ENCODE peak calls at places on chromosome 6, in six cellular contexts. One of them, this sample, is unnamed. For H3K27me3, the result is how much of the 10 kb centered on the place peaks cover.

GRCh38 chr6:14130431-14131075 is 13.0 kb downstream of the CD83 start:
- DNase-seq in heart left ventricle: no peak
- DNase-seq in heart right ventricle: no peak
- DNase-seq in adrenal gland: peak
- DNase-seq in IMR-90: peak
- DNase-seq in brain microvascular endothelial cell: no peak
- DNase-seq in this sample: no peak

GRCh38 chr6:34851361-34851760 is 36.5 kb downstream of the TAF11 start:
- DNase-seq in heart left ventricle: no peak
- DNase-seq in heart right ventricle: no peak
- DNase-seq in adrenal gland: no peak
- DNase-seq in IMR-90: no peak
- DNase-seq in brain microvascular endothelial cell: no peak
- DNase-seq in this sample: no peak

GRCh38 chr6:131348572-131348971 is 213.3 kb downstream of the AKAP7 start:
- DNase-seq in heart left ventricle: no peak
- DNase-seq in heart right ventricle: no peak
- DNase-seq in adrenal gland: no peak
- DNase-seq in IMR-90: no peak
- DNase-seq in brain microvascular endothelial cell: no peak
- DNase-seq in this sample: no peak

GRCh38 chr6:43276180-43277082 is 21.6 kb upstream of the SLC22A7 start:
- DNase-seq in heart left ventricle: no peak
- DNase-seq in heart right ventricle: no peak
- DNase-seq in adrenal gland: no peak
- DNase-seq in IMR-90: no peak
- DNase-seq in brain microvascular endothelial cell: no peak
- DNase-seq in this sample: no peak

GRCh38 chr6:151436814-151437213 is 15.1 kb downstream of the RMND1 start:
- DNase-seq in heart left ventricle: no peak
- DNase-seq in heart right ventricle: no peak
- DNase-seq in adrenal gland: no peak
- DNase-seq in IMR-90: peak
- DNase-seq in brain microvascular endothelial cell: no peak
- DNase-seq in this sample: no peak

GRCh38 chr6:2958331-2958711 is 13.0 kb downstream of the SERPINB6 start:
- DNase-seq in heart left ventricle: peak
- DNase-seq in heart right ventricle: no peak
- DNase-seq in adrenal gland: peak
- DNase-seq in IMR-90: no peak
- DNase-seq in brain microvascular endothelial cell: no peak
- DNase-seq in this sample: no peak

GRCh38 chr6:22248513-22249308 is 48.1 kb downstream of the PRL start:
- DNase-seq in heart left ventricle: no peak
- DNase-seq in heart right ventricle: peak
- DNase-seq in adrenal gland: peak
- DNase-seq in IMR-90: peak
- DNase-seq in brain microvascular endothelial cell: peak
- DNase-seq in this sample: no peak

GRCh38 chr6:8652710-8653109 is 217.4 kb upstream of the SLC35B3 start:
- DNase-seq in heart left ventricle: no peak
- DNase-seq in heart right ventricle: no peak
- DNase-seq in adrenal gland: no peak
- DNase-seq in IMR-90: no peak
- DNase-seq in brain microvascular endothelial cell: no peak
- DNase-seq in this sample: no peak

GRCh38 chr6:105890521-105891244 is 195.5 kb upstream of the PRDM1 start:
- DNase-seq in heart left ventricle: no peak
- DNase-seq in heart right ventricle: no peak
- DNase-seq in adrenal gland: no peak
- DNase-seq in IMR-90: no peak
- DNase-seq in brain microvascular endothelial cell: no peak
- DNase-seq in this sample: no peak

GRCh38 chr6:30684386-30685156 is 1.9 kb downstream of the PPP1R18 start:
- DNase-seq in heart left ventricle: peak
- DNase-seq in heart right ventricle: peak
- DNase-seq in adrenal gland: peak
- DNase-seq in IMR-90: peak
- DNase-seq in brain microvascular endothelial cell: no peak
- DNase-seq in this sample: no peak

GRCh38 chr6:144820270-144820669 is 535.1 kb downstream of the UTRN start:
- DNase-seq in heart left ventricle: no peak
- DNase-seq in heart right ventricle: no peak
- DNase-seq in adrenal gland: no peak
- DNase-seq in IMR-90: peak
- DNase-seq in brain microvascular endothelial cell: no peak
- DNase-seq in this sample: no peak

GRCh38 chr6:170205534-170206316 is 85.2 kb downstream of the DLL1 start:
- DNase-seq in heart left ventricle: no peak
- DNase-seq in heart right ventricle: no peak
- DNase-seq in adrenal gland: no peak
- DNase-seq in IMR-90: no peak
- DNase-seq in brain microvascular endothelial cell: no peak
- DNase-seq in this sample: no peak

GRCh38 chr6:137680678-137681346 is 186.2 kb upstream of the TNFAIP3 start:
- DNase-seq in heart left ventricle: no peak
- DNase-seq in heart right ventricle: no peak
- DNase-seq in adrenal gland: no peak
- DNase-seq in IMR-90: peak
- DNase-seq in brain microvascular endothelial cell: peak
- DNase-seq in this sample: no peak

GRCh38 chr6:131061771-131062160 is 1.3 kb downstream of the EPB41L2 start:
- DNase-seq in heart left ventricle: no peak
- DNase-seq in heart right ventricle: no peak
- DNase-seq in adrenal gland: peak
- DNase-seq in IMR-90: no peak
- DNase-seq in brain microvascular endothelial cell: no peak
- DNase-seq in this sample: no peak

GRCh38 chr6:111764238-111765182 is 108.7 kb downstream of the FYN start:
- DNase-seq in heart left ventricle: no peak
- DNase-seq in heart right ventricle: no peak
- DNase-seq in adrenal gland: no peak
- DNase-seq in IMR-90: no peak
- DNase-seq in brain microvascular endothelial cell: peak
- DNase-seq in this sample: no peak

GRCh38 chr6:148677594-148678476 is 69.0 kb upstream of the UST start:
- DNase-seq in heart left ventricle: no peak
- DNase-seq in heart right ventricle: no peak
- DNase-seq in adrenal gland: no peak
- DNase-seq in IMR-90: no peak
- DNase-seq in brain microvascular endothelial cell: no peak
- DNase-seq in this sample: no peak

GRCh38 chr6:109896333-109896732 is 81.8 kb upstream of the GPR6 start:
- DNase-seq in heart left ventricle: no peak
- DNase-seq in heart right ventricle: no peak
- DNase-seq in adrenal gland: no peak
- DNase-seq in IMR-90: peak
- DNase-seq in brain microvascular endothelial cell: no peak
- DNase-seq in this sample: no peak

GRCh38 chr6:74048387-74048786 is 352.4 kb downstream of the CD109 start:
- DNase-seq in heart left ventricle: no peak
- DNase-seq in heart right ventricle: no peak
- DNase-seq in adrenal gland: no peak
- DNase-seq in IMR-90: no peak
- DNase-seq in brain microvascular endothelial cell: no peak
- DNase-seq in this sample: no peak

GRCh38 chr6:141667580-141668309 is 465.0 kb upstream of the GJE1 start:
- DNase-seq in heart left ventricle: no peak
- DNase-seq in heart right ventricle: no peak
- DNase-seq in adrenal gland: no peak
- DNase-seq in IMR-90: peak
- DNase-seq in brain microvascular endothelial cell: peak
- DNase-seq in this sample: no peak

GRCh38 chr6:113586413-113586812 is 270.7 kb upstream of the MARCKS start:
- DNase-seq in heart left ventricle: no peak
- DNase-seq in heart right ventricle: no peak
- DNase-seq in adrenal gland: no peak
- DNase-seq in IMR-90: peak
- DNase-seq in brain microvascular endothelial cell: peak
- DNase-seq in this sample: no peak

GRCh38 chr6:118280210-118280609 is 267.9 kb upstream of the PLN start:
- DNase-seq in heart left ventricle: no peak
- DNase-seq in heart right ventricle: no peak
- DNase-seq in adrenal gland: no peak
- DNase-seq in IMR-90: peak
- DNase-seq in brain microvascular endothelial cell: no peak
- DNase-seq in this sample: no peak

GRCh38 chr6:143027058-143027457 is 33.6 kb upstream of the AIG1 start:
- DNase-seq in heart left ventricle: peak
- DNase-seq in heart right ventricle: peak
- DNase-seq in adrenal gland: peak
- DNase-seq in IMR-90: peak
- DNase-seq in brain microvascular endothelial cell: peak
- DNase-seq in this sample: no peak

GRCh38 chr6:110043366-110043994 is 65.4 kb downstream of the GPR6 start:
- DNase-seq in heart left ventricle: no peak
- DNase-seq in heart right ventricle: no peak
- DNase-seq in adrenal gland: no peak
- DNase-seq in IMR-90: no peak
- DNase-seq in brain microvascular endothelial cell: no peak
- DNase-seq in this sample: no peak

GRCh38 chr6:166097914-166098522 is 69.6 kb downstream of the TBXT start:
- DNase-seq in heart left ventricle: peak
- DNase-seq in heart right ventricle: peak
- DNase-seq in adrenal gland: peak
- DNase-seq in IMR-90: peak
- DNase-seq in brain microvascular endothelial cell: peak
- DNase-seq in this sample: no peak
- TF ChIP-seq CTCF in heart left ventricle: peak
- TF ChIP-seq CTCF in heart right ventricle: peak
- TF ChIP-seq CTCF in adrenal gland: peak
- TF ChIP-seq CTCF in IMR-90: peak
- TF ChIP-seq CTCF in brain microvascular endothelial cell: peak
- TF ChIP-seq CTCF in this sample: peak

GRCh38 chr6:41502607-41503434 is 43.4 kb upstream of the FOXP4 start:
- DNase-seq in heart left ventricle: peak
- DNase-seq in heart right ventricle: peak
- DNase-seq in adrenal gland: no peak
- DNase-seq in IMR-90: no peak
- DNase-seq in brain microvascular endothelial cell: no peak
- DNase-seq in this sample: no peak

GRCh38 chr6:41503435-41503768 is 42.8 kb upstream of the FOXP4 start:
- DNase-seq in heart left ventricle: no peak
- DNase-seq in heart right ventricle: no peak
- DNase-seq in adrenal gland: no peak
- DNase-seq in IMR-90: no peak
- DNase-seq in brain microvascular endothelial cell: no peak
- DNase-seq in this sample: no peak

GRCh38 chr6:41505084-41506049 is 40.8 kb upstream of the FOXP4 start:
- DNase-seq in heart left ventricle: peak
- DNase-seq in heart right ventricle: peak
- DNase-seq in adrenal gland: peak
- DNase-seq in IMR-90: peak
- DNase-seq in brain microvascular endothelial cell: peak
- DNase-seq in this sample: peak

GRCh38 chr6:41504526-41505021 is 41.6 kb upstream of the FOXP4 start:
- DNase-seq in heart left ventricle: no peak
- DNase-seq in heart right ventricle: no peak
- DNase-seq in adrenal gland: no peak
- DNase-seq in IMR-90: peak
- DNase-seq in brain microvascular endothelial cell: peak
- DNase-seq in this sample: no peak

DNA sequence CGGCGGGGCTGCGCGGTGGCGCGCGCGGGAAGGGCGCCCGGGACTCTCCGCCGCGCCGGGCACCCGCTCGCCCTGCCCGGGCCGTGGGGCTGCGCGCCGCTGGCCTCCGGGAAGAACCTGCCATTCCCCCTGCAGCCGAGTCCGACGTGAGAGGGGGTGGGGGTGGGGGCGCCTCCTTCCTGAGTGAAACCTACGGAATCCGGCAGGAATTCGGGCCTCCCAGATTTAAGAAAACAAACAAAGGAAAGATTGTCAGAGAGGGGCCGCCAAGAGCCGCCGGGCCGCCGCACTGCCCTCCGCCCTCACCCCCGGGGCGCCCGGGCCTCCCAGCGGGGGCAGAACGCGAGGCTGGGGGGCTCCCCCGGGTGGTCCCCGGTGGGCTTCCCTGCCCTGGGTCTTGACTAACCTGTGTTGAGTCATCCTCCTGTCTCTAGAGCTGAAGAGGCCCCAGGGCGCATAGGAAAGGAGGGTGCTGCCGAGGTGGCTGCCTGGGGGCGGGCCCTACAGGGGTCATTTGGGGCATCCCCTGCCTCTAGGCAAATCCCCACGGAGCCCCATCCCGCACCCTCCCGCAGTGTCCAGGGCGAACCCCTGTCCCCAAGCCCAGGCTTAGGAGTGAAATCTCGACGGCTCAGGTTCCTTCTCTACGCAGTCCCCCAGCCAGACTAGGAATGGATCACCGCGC is 42.2 kb upstream of the FOXP4 start:
- DNase-seq in heart left ventricle: no peak
- DNase-seq in heart right ventricle: no peak
- DNase-seq in adrenal gland: no peak
- DNase-seq in IMR-90: peak
- DNase-seq in brain microvascular endothelial cell: peak
- DNase-seq in this sample: no peak
- H3K27me3 ChIP-seq in heart left ventricle: under half
- H3K27me3 ChIP-seq in heart right ventricle: under half
- H3K27me3 ChIP-seq in adrenal gland: under half
- H3K27me3 ChIP-seq in IMR-90: under half
- H3K27me3 ChIP-seq in brain microvascular endothelial cell: under half
- H3K27me3 ChIP-seq in this sample: under half

GRCh38 chr6:88730602-88731001 is 232.8 kb downstream of the RNGTT start:
- DNase-seq in heart left ventricle: no peak
- DNase-seq in heart right ventricle: no peak
- DNase-seq in adrenal gland: no peak
- DNase-seq in IMR-90: peak
- DNase-seq in brain microvascular endothelial cell: peak
- DNase-seq in this sample: peak

GRCh38 chr6:88728756-88729155 is 234.7 kb downstream of the RNGTT start:
- DNase-seq in heart left ventricle: no peak
- DNase-seq in heart right ventricle: no peak
- DNase-seq in adrenal gland: no peak
- DNase-seq in IMR-90: no peak
- DNase-seq in brain microvascular endothelial cell: no peak
- DNase-seq in this sample: no peak

GRCh38 chr6:88722691-88723090 is 240.7 kb downstream of the RNGTT start:
- DNase-seq in heart left ventricle: no peak
- DNase-seq in heart right ventricle: no peak
- DNase-seq in adrenal gland: no peak
- DNase-seq in IMR-90: peak
- DNase-seq in brain microvascular endothelial cell: peak
- DNase-seq in this sample: no peak

GRCh38 chr6:88725111-88725711 is 238.2 kb downstream of the RNGTT start:
- DNase-seq in heart left ventricle: peak
- DNase-seq in heart right ventricle: peak
- DNase-seq in adrenal gland: peak
- DNase-seq in IMR-90: peak
- DNase-seq in brain microvascular endothelial cell: peak
- DNase-seq in this sample: no peak
- TF ChIP-seq CTCF in heart left ventricle: peak
- TF ChIP-seq CTCF in heart right ventricle: peak
- TF ChIP-seq CTCF in adrenal gland: peak
- TF ChIP-seq CTCF in IMR-90: peak
- TF ChIP-seq CTCF in brain microvascular endothelial cell: peak
- TF ChIP-seq CTCF in this sample: peak

DNA sequence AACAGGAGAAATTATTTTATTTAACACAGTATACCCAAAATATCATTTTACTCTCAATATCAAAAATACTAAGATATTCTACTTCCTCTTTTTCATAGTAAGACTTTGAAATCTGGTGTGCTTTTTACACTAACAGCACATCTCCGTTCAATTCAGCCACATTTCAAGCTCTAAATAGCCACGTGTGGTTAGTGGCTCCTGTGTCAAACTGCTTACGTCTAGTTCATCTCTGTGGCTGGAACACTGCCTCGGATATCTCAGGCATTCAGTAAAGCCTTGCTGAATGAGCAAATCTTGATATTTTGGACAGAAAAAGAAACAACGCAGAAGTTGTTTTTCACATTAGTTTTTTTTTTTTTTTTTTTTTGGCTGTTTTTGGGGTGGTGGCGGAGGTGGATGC is 136.1 kb downstream of the EYA4 start:
- DNase-seq in heart left ventricle: no peak
- DNase-seq in heart right ventricle: no peak
- DNase-seq in adrenal gland: no peak
- DNase-seq in IMR-90: no peak
- DNase-seq in brain microvascular endothelial cell: no peak
- DNase-seq in this sample: no peak
- H3K27me3 ChIP-seq in heart left ventricle: under half
- H3K27me3 ChIP-seq in heart right ventricle: under half
- H3K27me3 ChIP-seq in adrenal gland: under half
- H3K27me3 ChIP-seq in IMR-90: under half
- H3K27me3 ChIP-seq in brain microvascular endothelial cell: under half
- H3K27me3 ChIP-seq in this sample: under half